ENCODE peak calls at places on chromosome 22, in seven cellular contexts. C is SK-N-SH, N is colonic mucosa, F is endothelial cell, I is fibroblast of pulmonary artery, O is K562, Y is fibroblast of lung. T is an unnamed sample.

GRCh38 chr22:23180301-23180892 is at the start of gene BCR:
- DNase-seq in I (peak; percentile 71), O (no peak), N (peak; percentile 73), Y (peak; percentile 73), C (peak; percentile 95), F (peak; percentile 75), T (peak; percentile 56)

GRCh38 chr22:32801436-32802290 is at the start of gene TIMP3:
- DNase-seq in N (peak; percentile 69), C (peak; percentile 95), O (peak; percentile 84), Y (peak; percentile 82), I (peak; percentile 61), F (peak; percentile 81), T (no peak)

GRCh38 chr22:34330432-34330831 is 410.2 kb upstream of the LARGE1 start:
- DNase-seq in O (no peak), F (no peak), I (no peak), C (no peak), N (no peak), Y (no peak), T (no peak)

GRCh38 chr22:47089796-47090460 is 327.5 kb downstream of the TBC1D22A start:
- DNase-seq in O (peak; percentile 47), Y (no peak), I (no peak), N (no peak), F (no peak), C (no peak), T (no peak)

GRCh38 chr22:50548046-50548912 is 2.6 kb downstream of the KLHDC7B start:
- DNase-seq in F (no peak), O (no peak), Y (no peak), C (peak; percentile 38), I (no peak), N (no peak), T (peak; percentile 60)

GRCh38 chr22:24405631-24406321 is 21.6 kb upstream of the ADORA2A start:
- DNase-seq in Y (no peak), O (no peak), C (no peak), I (no peak), N (no peak), F (no peak), T (no peak)

GRCh38 chr22:29621761-29622526 is 18.5 kb downstream of the NF2 start:
- DNase-seq in C (no peak), O (no peak), N (no peak), I (peak; percentile 92), Y (peak; percentile 98), F (no peak), T (no peak)

GRCh38 chr22:31945478-31945815 is 1.1 kb downstream of the YWHAH start:
- DNase-seq in N (peak; percentile 33), C (no peak), F (no peak), O (no peak), I (no peak), Y (no peak), T (no peak)

GRCh38 chr22:24442352-24442744 is 14.9 kb downstream of the ADORA2A start:
- DNase-seq in F (no peak), N (no peak), O (no peak), I (no peak), Y (no peak), C (peak; percentile 36), T (no peak)

GRCh38 chr22:24155597-24156145 is 25.6 kb upstream of the SUSD2 start:
- DNase-seq in Y (peak; percentile 72), F (peak; percentile 58), N (peak; percentile 78), C (peak; percentile 85), O (peak; percentile 11), I (peak; percentile 68), T (no peak)

GRCh38 chr22:23498811-23499798 is 81.0 kb downstream of the IGLL1 start:
- DNase-seq in O (no peak), I (no peak), N (no peak), F (no peak), Y (no peak), C (no peak), T (no peak)

GRCh38 chr22:26333088-26333800 is 95.8 kb upstream of the ASPHD2 start:
- DNase-seq in C (no peak), O (no peak), N (no peak), I (no peak), Y (no peak), F (no peak), T (no peak)

GRCh38 chr22:30176431-30176830 is 70.1 kb downstream of the LIF start:
- DNase-seq in I (no peak), N (no peak), Y (no peak), F (no peak), O (no peak), C (no peak), T (no peak)

GRCh38 chr22:23179381-23180294 is 671 bp upstream of the BCR start:
- DNase-seq in Y (no peak), C (no peak), F (no peak), O (no peak), N (peak; percentile 32), I (no peak), T (no peak)

GRCh38 chr22:46653596-46653995 is 33.4 kb downstream of the GRAMD4 start:
- DNase-seq in O (no peak), C (no peak), N (no peak), F (no peak), Y (no peak), I (no peak), T (no peak)

GRCh38 chr22:23910496-23911190 is 16.5 kb downstream of the MIF start:
- DNase-seq in F (no peak), C (no peak), I (no peak), Y (no peak), N (no peak), O (no peak), T (no peak)

GRCh38 chr22:25051073-25051472 is 98.6 kb downstream of the KIAA1671 start:
- DNase-seq in I (no peak), N (no peak), O (peak; percentile 38), C (peak; percentile 53), F (no peak), Y (no peak), T (no peak)

GRCh38 chr22:31625661-31626426 is 36.2 kb downstream of the PISD start:
- DNase-seq in O (peak; percentile 61), N (peak; percentile 38), C (no peak), F (peak; percentile 63), I (peak; percentile 58), Y (peak; percentile 40), T (no peak)

GRCh38 chr22:23403720-23404688 is 176.1 kb downstream of the IGLL1 start:
- DNase-seq in I (no peak), F (no peak), Y (peak; percentile 10), O (no peak), N (no peak), C (no peak), T (no peak)

DNA sequence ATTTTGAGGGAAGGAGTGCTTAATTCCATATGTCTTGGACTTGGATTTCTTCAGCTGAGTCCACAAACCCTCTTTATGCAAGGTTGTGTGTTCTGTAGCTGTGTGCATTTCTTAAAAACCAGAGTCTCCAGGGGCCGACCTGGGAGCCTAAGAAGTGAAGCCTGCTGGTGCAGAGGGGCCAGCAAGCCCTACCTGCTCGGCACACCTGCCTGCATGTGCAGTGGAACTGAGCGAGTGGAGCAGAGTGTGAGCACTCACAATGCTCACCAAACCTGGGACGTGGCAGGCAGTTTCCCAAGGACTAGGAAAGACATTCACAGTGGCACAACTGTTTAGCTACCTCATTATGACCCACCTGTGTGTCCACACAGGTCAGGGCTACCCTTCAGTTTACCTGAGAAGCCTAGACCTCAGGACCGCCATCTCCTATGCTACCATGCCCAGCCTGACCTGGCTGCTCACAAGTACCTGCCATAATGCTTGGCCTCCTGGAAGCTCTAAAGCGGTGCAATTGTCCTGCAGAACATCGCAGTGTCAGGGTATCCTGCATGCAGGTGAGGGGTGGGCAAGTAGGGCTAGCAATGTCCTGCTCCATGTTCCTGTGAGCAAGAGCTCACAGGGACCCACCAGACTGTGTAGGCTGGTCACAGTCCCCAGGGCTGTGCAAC is 3.8 kb downstream of the C22orf39 start:
- DNase-seq in I (no peak), F (no peak), O (no peak), C (no peak), Y (no peak), N (no peak), T (no peak)
- TF ChIP-seq CTCF in I (no peak), F (no peak), O (no peak), C (no peak), Y (no peak), N (no peak), T (no peak)

GRCh38 chr22:48520888-48521600 is 1306.6 kb downstream of the BRD1 start:
- DNase-seq in F (no peak), O (peak; percentile 10), N (no peak), C (no peak), Y (peak; percentile 25), I (no peak), T (no peak)
- TF ChIP-seq CTCF in F (no peak), O (no peak), N (no peak), C (no peak), Y (no peak), I (no peak), T (no peak)

GRCh38 chr22:20257474-20258299 is 10.4 kb downstream of the RTN4R start:
- DNase-seq in C (no peak), Y (no peak), O (no peak), F (no peak), N (no peak), I (no peak), T (no peak)

GRCh38 chr22:20256562-20257473 is 11.3 kb downstream of the RTN4R start:
- DNase-seq in N (no peak), C (peak; percentile 58), F (no peak), I (no peak), Y (no peak), O (peak; percentile 47), T (no peak)

GRCh38 chr22:20260071-20260722 is 7.9 kb downstream of the RTN4R start:
- DNase-seq in C (no peak), O (peak; percentile 44), I (no peak), Y (no peak), N (no peak), F (no peak), T (no peak)

GRCh38 chr22:20259336-20259705 is 8.8 kb downstream of the RTN4R start:
- DNase-seq in F (no peak), I (no peak), C (no peak), Y (no peak), O (peak; percentile 63), N (no peak), T (no peak)

GRCh38 chr22:20258584-20259335 is 9.4 kb downstream of the RTN4R start:
- DNase-seq in C (peak; percentile 50), Y (no peak), N (no peak), F (peak; percentile 36), O (peak; percentile 98), I (no peak), T (no peak)
- TF ChIP-seq CTCF in C (peak; percentile 41), Y (peak; percentile 36), N (no peak), F (peak; percentile 43), O (peak; percentile 90), I (peak; percentile 13), T (no peak)

GRCh38 chr22:45104313-45104712 is 59.4 kb upstream of the NUP50 start:
- DNase-seq in N (no peak), I (no peak), F (no peak), Y (no peak), O (no peak), C (no peak), T (no peak)

GRCh38 chr22:45102896-45103420 is 60.8 kb upstream of the NUP50 start:
- DNase-seq in F (no peak), C (no peak), I (no peak), O (no peak), N (no peak), Y (no peak), T (no peak)

GRCh38 chr22:45099961-45100360 is 63.8 kb upstream of the NUP50 start:
- DNase-seq in I (no peak), C (no peak), N (no peak), O (no peak), F (no peak), Y (no peak), T (no peak)

GRCh38 chr22:45103756-45104155 is 60.0 kb upstream of the NUP50 start:
- DNase-seq in N (no peak), Y (no peak), C (no peak), I (no peak), F (no peak), O (no peak), T (no peak)

GRCh38 chr22:45101828-45102227 is 61.9 kb upstream of the NUP50 start:
- DNase-seq in F (peak; percentile 50), N (peak; percentile 57), Y (peak; percentile 44), O (peak; percentile 44), I (peak; percentile 78), C (peak; percentile 69), T (no peak)
- TF ChIP-seq CTCF in F (no peak), N (peak; percentile 39), Y (peak; percentile 74), O (peak; percentile 63), I (peak; percentile 78), C (peak; percentile 20), T (no peak)

T was measured in activated B cell treated with CpG ODN at 0.5 μM for 24 hours.